ENCODE peak calls at places on chromosomes 7 and 10, in eight cellular contexts. D, K, S, B, Y, H, A and G are unnamed samples.

GRCh38 chr10:12470719-12471118 is 121.4 kb downstream of the CAMK1D start:
- DNase-seq in D (no peak), K (no peak), S (no peak), B (no peak), Y (no peak), H (no peak), A (no peak), G (no peak)

GRCh38 chr7:113770146-113770738 is 148.6 kb downstream of the PPP1R3A start:
- DNase-seq in D (no peak), K (no peak), S (no peak), B (no peak), Y (no peak), H (no peak), A (no peak), G (no peak)

GRCh38 chr10:114304566-114305421 is 65.7 kb downstream of the VWA2 start:
- DNase-seq in D (no peak), K (peak; percentile 42), S (peak; percentile 1), B (no peak), Y (peak; percentile 51), H (peak; percentile 70), A (peak; percentile 62), G (no peak)

GRCh38 chr10:110833941-110834621 is 37.6 kb upstream of the PDCD4 start:
- DNase-seq in D (no peak), K (no peak), S (no peak), B (no peak), Y (no peak), H (no peak), A (no peak), G (no peak)

GRCh38 chr7:123494193-123494796 is 40.1 kb downstream of the IQUB start:
- DNase-seq in D (peak; percentile 62), K (no peak), S (peak; percentile 23), B (no peak), Y (peak; percentile 8), H (peak; percentile 59), A (peak; percentile 19), G (no peak)

GRCh38 chr7:105713488-105714465 is 132.5 kb upstream of the EFCAB10 start:
- DNase-seq in D (peak; percentile 28), K (no peak), S (no peak), B (no peak), Y (no peak), H (no peak), A (no peak), G (no peak)

GRCh38 chr7:73722785-73723184 is 3.3 kb upstream of the STX1A start:
- DNase-seq in D (no peak), K (no peak), S (no peak), B (no peak), Y (no peak), H (no peak), A (no peak), G (no peak)

GRCh38 chr7:47792521-47793121 is 155.6 kb downstream of the PKD1L1 start:
- DNase-seq in D (no peak), K (no peak), S (peak; percentile 43), B (no peak), Y (no peak), H (no peak), A (no peak), G (no peak)

GRCh38 chr10:29555746-29556481 is 78.9 kb downstream of the SVIL start:
- DNase-seq in D (peak; percentile 82), K (no peak), S (peak; percentile 31), B (peak; percentile 25), Y (no peak), H (no peak), A (no peak), G (peak; percentile 39)

GRCh38 chr10:132938472-132939329 is 3.7 kb downstream of the CFAP46 start:
- DNase-seq in D (no peak), K (no peak), S (no peak), B (no peak), Y (peak; percentile 10), H (no peak), A (peak; percentile 33), G (no peak)

GRCh38 chr7:139431010-139431409 is 52.5 kb downstream of the KLRG2 start:
- DNase-seq in D (no peak), K (no peak), S (no peak), B (no peak), Y (no peak), H (no peak), A (no peak), G (no peak)

GRCh38 chr10:111221682-111222470 is 145.0 kb downstream of the ADRA2A start:
- DNase-seq in D (no peak), K (no peak), S (no peak), B (no peak), Y (no peak), H (no peak), A (no peak), G (no peak)

GRCh38 chr10:5893321-5893720 is 3.3 kb downstream of the FBH1 start:
- DNase-seq in D (no peak), K (no peak), S (no peak), B (no peak), Y (no peak), H (no peak), A (no peak), G (no peak)

GRCh38 chr7:92259062-92259461 is 13.3 kb downstream of the ANKIB1 start:
- DNase-seq in D (no peak), K (no peak), S (no peak), B (no peak), Y (no peak), H (no peak), A (no peak), G (no peak)

GRCh38 chr7:2934984-2935740 is 91.1 kb upstream of the GNA12 start:
- DNase-seq in D (no peak), K (no peak), S (no peak), B (no peak), Y (no peak), H (no peak), A (no peak), G (no peak)

GRCh38 chr10:126157127-126157526 is 231.2 kb downstream of the ADAM12 start:
- DNase-seq in D (no peak), K (no peak), S (no peak), B (no peak), Y (no peak), H (no peak), A (no peak), G (no peak)

GRCh38 chr10:18545626-18546025 is 105.8 kb downstream of the NSUN6 start:
- DNase-seq in D (peak; percentile 11), K (no peak), S (no peak), B (no peak), Y (no peak), H (no peak), A (no peak), G (no peak)

GRCh38 chr10:74227697-74228424 is 76.8 kb downstream of the ADK start:
- DNase-seq in D (peak; percentile 50), K (no peak), S (peak; percentile 78), B (no peak), Y (no peak), H (no peak), A (no peak), G (no peak)

GRCh38 chr7:129540340-129540739 is 38.0 kb downstream of the SMKR1 start:
- DNase-seq in D (no peak), K (no peak), S (no peak), B (no peak), Y (no peak), H (no peak), A (no peak), G (no peak)

GRCh38 chr7:23450518-23450917 is 19.8 kb downstream of the IGF2BP3 start:
- DNase-seq in D (no peak), K (no peak), S (no peak), B (no peak), Y (no peak), H (no peak), A (no peak), G (no peak)

GRCh38 chr7:15178065-15178464 is 275.5 kb upstream of the DGKB start:
- DNase-seq in D (peak; percentile 11), K (no peak), S (no peak), B (no peak), Y (no peak), H (no peak), A (no peak), G (no peak)

GRCh38 chr10:86872757-86873156 is 84.7 kb downstream of the MMRN2 start:
- DNase-seq in D (peak; percentile 13), K (no peak), S (peak; percentile 58), B (no peak), Y (no peak), H (peak; percentile 14), A (no peak), G (no peak)